ENCODE peak calls at places on chromosomes 12 and 14, in nine cellular contexts. Q, M, J, Y, G, C, B, A and T are unnamed samples.

GRCh38 chr12:3967556-3968160 is 94.5 kb upstream of the PARP11 start:
- DNase-seq in Q (no peak), M (no peak), J (no peak), Y (no peak), G (peak; percentile 43), C (no peak), B (no peak), A (no peak), T (no peak)

GRCh38 chr14:23023500-23024152 is 11.1 kb downstream of the PSMB5 start:
- DNase-seq in Q (no peak), M (no peak), J (no peak), Y (no peak), G (no peak), C (no peak), B (no peak), A (no peak), T (no peak)

GRCh38 chr12:113260636-113261300 is 39.5 kb downstream of the TPCN1 start:
- DNase-seq in Q (no peak), M (no peak), J (no peak), Y (no peak), G (no peak), C (no peak), B (no peak), A (no peak), T (no peak)

GRCh38 chr14:22798528-22798927 is 16.7 kb downstream of the SLC7A7 start:
- DNase-seq in Q (no peak), M (no peak), J (no peak), Y (no peak), G (no peak), C (no peak), B (no peak), A (no peak), T (no peak)

GRCh38 chr12:5433081-5433839 is 1.4 kb downstream of the NTF3 start:
- DNase-seq in Q (no peak), M (peak; percentile 42), J (no peak), Y (no peak), G (peak; percentile 70), C (no peak), B (no peak), A (no peak), T (no peak)

GRCh38 chr12:96047621-96048211 is 12.3 kb upstream of the LTA4H start:
- DNase-seq in Q (no peak), M (no peak), J (no peak), Y (no peak), G (peak; percentile 16), C (no peak), B (no peak), A (no peak), T (no peak)

GRCh38 chr12:92055877-92056276 is 89.8 kb downstream of the BTG1 start:
- DNase-seq in Q (peak; percentile 43), M (no peak), J (no peak), Y (peak; percentile 51), G (no peak), C (no peak), B (no peak), A (no peak), T (peak; percentile 42)

GRCh38 chr14:79749051-79749450 is 462.3 kb downstream of the DIO2 start:
- DNase-seq in Q (no peak), M (no peak), J (no peak), Y (no peak), G (no peak), C (no peak), B (no peak), A (no peak), T (no peak)

GRCh38 chr12:12505544-12506501 is 56.8 kb downstream of the DUSP16 start:
- DNase-seq in Q (no peak), M (no peak), J (no peak), Y (no peak), G (peak; percentile 12), C (no peak), B (no peak), A (no peak), T (no peak)

GRCh38 chr12:24246921-24247320 is 297.5 kb upstream of the SOX5 start:
- DNase-seq in Q (no peak), M (no peak), J (no peak), Y (no peak), G (no peak), C (no peak), B (no peak), A (no peak), T (no peak)